ENCODE peak calls at places on chromosomes 2 and 18, in six cellular contexts. B is neural progenitor cell, U is lower lobe of right lung, F is transverse colon, D is psoas muscle, T is cardiac muscle cell. I is an unnamed sample.
A peak's percentile ranks its signal among the peaks of the same experiment; 100 is the strongest.

GRCh38 chr18:9688036-9688741 is 19.9 kb upstream of the RAB31 start:
- DNase-seq in B (no peak), U (no peak), F (no peak), D (no peak), T (peak; percentile 36), I (peak; percentile 98)

GRCh38 chr2:113407446-113408099 is 29.9 kb upstream of the ZNG1B start:
- DNase-seq in B (no peak), U (no peak), F (no peak), D (no peak), T (peak; percentile 4), I (peak; percentile 73)

GRCh38 chr2:121080013-121080772 is 204.8 kb downstream of the TFCP2L1 start:
- DNase-seq in B (peak; percentile 76), U (no peak), F (peak; percentile 58), D (no peak), T (peak; percentile 68), I (peak; percentile 41)

GRCh38 chr2:216519154-216519762 is 20.6 kb downstream of the RPL37A start:
- DNase-seq in B (peak; percentile 85), U (no peak), F (peak; percentile 72), D (no peak), T (peak; percentile 89), I (peak; percentile 74)

GRCh38 chr2:136310797-136311558 is 193.0 kb upstream of the CXCR4 start:
- DNase-seq in B (no peak), U (no peak), F (no peak), D (no peak), T (no peak), I (no peak)

GRCh38 chr2:88201811-88202169 is 31.6 kb downstream of the THNSL2 start:
- DNase-seq in B (peak; percentile 22), U (no peak), F (no peak), D (no peak), T (no peak), I (no peak)

GRCh38 chr2:68472796-68473414 is 5.5 kb downstream of the APLF start:
- DNase-seq in B (no peak), U (no peak), F (no peak), D (no peak), T (no peak), I (no peak)

GRCh38 chr2:30481323-30481800 is 34.3 kb downstream of the LCLAT1 start:
- DNase-seq in B (no peak), U (peak; percentile 63), F (peak; percentile 31), D (peak; percentile 54), T (peak; percentile 17), I (no peak)

GRCh38 chr2:178825183-178825582 is 18.0 kb upstream of the TTN start:
- DNase-seq in B (no peak), U (no peak), F (no peak), D (no peak), T (peak; percentile 29), I (peak; percentile 56)

GRCh38 chr2:190277234-190278112 is 42.2 kb downstream of the HIBCH start:
- DNase-seq in B (peak; percentile 61), U (no peak), F (peak; percentile 10), D (no peak), T (peak; percentile 70), I (peak; percentile 57)

GRCh38 chr2:176553685-176554106 is 284.5 kb downstream of the MTX2 start:
- DNase-seq in B (peak; percentile 36), U (peak; percentile 66), F (peak; percentile 68), D (peak; percentile 73), T (peak; percentile 73), I (peak; percentile 40)

GRCh38 chr2:206984206-206984605 is 44.9 kb downstream of the CPO start:
- DNase-seq in B (no peak), U (no peak), F (no peak), D (no peak), T (no peak), I (peak; percentile 18)

GRCh38 chr18:44917184-44917864 is 236.6 kb downstream of the SETBP1 start:
- DNase-seq in B (no peak), U (no peak), F (no peak), D (peak; percentile 50), T (no peak), I (no peak)

GRCh38 chr2:85920810-85921545 is 32.2 kb upstream of the ST3GAL5 start:
- DNase-seq in B (no peak), U (no peak), F (no peak), D (no peak), T (peak; percentile 67), I (peak; percentile 68)

GRCh38 chr2:151156943-151157705 is 104.5 kb downstream of the RBM43 start:
- DNase-seq in B (no peak), U (no peak), F (no peak), D (no peak), T (peak; percentile 9), I (peak; percentile 28)

GRCh38 chr18:23537274-23537673 is 34.0 kb downstream of the RMC1 start:
- DNase-seq in B (no peak), U (no peak), F (no peak), D (no peak), T (no peak), I (no peak)

GRCh38 chr18:23532848-23533247 is 29.5 kb downstream of the RMC1 start:
- DNase-seq in B (no peak), U (no peak), F (no peak), D (no peak), T (no peak), I (no peak)

GRCh38 chr18:23531912-23532311 is 28.6 kb downstream of the RMC1 start:
- DNase-seq in B (no peak), U (no peak), F (no peak), D (no peak), T (no peak), I (no peak)

GRCh38 chr18:23538040-23538439 is 34.7 kb downstream of the RMC1 start:
- DNase-seq in B (no peak), U (no peak), F (no peak), D (no peak), T (no peak), I (no peak)

GRCh38 chr18:23534276-23534675 is 31.0 kb downstream of the RMC1 start:
- DNase-seq in B (no peak), U (no peak), F (no peak), D (no peak), T (no peak), I (no peak)
- H3K36me3 ChIP-seq in B (no peaks in the 10 kb centered on the region), U (peaks cover 100% of the 10 kb centered on the region), F (peaks cover 89% of the 10 kb centered on the region), D (peaks cover 19% of the 10 kb centered on the region), T (peaks cover 50% of the 10 kb centered on the region), I (peaks cover 51% of the 10 kb centered on the region)

GRCh38 chr2:219484343-219485200 is 14.1 kb upstream of the GMPPA start:
- DNase-seq in B (peak; percentile 63), U (no peak), F (no peak), D (no peak), T (no peak), I (no peak)

GRCh38 chr2:219486424-219486959 is 12.2 kb upstream of the GMPPA start:
- DNase-seq in B (peak; percentile 70), U (no peak), F (no peak), D (no peak), T (no peak), I (no peak)

GRCh38 chr2:219485201-219485580 is 13.5 kb upstream of the GMPPA start:
- DNase-seq in B (no peak), U (no peak), F (no peak), D (no peak), T (no peak), I (no peak)

GRCh38 chr2:219482674-219483405 is 15.9 kb upstream of the GMPPA start:
- DNase-seq in B (no peak), U (no peak), F (no peak), D (peak; percentile 52), T (no peak), I (no peak)

DNA sequence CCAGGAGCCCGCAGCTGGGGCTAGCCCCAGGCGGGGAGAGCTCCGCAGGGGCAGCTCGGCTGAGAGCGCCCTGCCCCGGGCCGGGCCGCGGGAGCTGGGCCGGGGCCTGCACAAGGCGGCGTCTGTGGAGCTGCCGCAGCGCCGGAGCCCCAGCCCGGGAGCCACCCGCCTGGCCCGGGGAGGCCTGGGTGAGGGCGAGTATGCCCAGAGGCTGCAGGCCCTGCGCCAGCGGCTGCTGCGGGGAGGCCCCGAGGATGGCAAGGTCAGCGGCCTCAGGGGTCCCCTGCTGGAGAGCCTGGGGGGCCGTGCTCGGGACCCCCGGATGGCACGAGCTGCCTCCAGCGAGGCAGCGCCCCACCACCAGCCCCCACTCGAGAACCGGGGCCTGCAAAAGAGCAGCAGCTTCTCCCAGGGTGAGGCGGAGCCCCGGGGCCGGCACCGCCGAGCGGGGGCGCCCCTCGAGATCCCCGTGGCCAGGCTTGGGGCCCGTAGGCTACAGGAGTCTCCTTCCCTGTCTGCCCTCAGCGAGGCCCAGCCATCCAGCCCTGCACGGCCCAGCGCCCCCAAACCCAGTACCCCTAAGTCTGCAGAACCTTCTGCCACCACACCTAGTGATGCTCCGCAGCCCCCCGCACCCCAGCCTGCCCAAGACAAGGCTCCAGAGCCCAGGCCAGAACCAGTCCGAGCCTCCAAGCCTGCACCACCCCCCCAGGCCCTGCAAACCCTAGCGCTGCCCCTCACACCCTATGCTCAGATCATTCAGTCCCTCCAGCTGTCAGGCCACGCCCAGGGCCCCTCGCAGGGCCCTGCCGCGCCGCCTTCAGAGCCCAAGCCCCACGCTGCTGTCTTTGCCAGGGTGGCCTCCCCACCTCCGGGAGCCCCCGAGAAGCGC is 15.0 kb upstream of the GMPPA start:
- DNase-seq in B (peak; percentile 26), U (no peak), F (no peak), D (peak; percentile 47), T (no peak), I (no peak)
- H3K27me3 ChIP-seq in B (peaks cover 71% of the 10 kb centered on the region), U (peaks cover 71% of the 10 kb centered on the region), F (peaks cover 56% of the 10 kb centered on the region), D (no peaks in the 10 kb centered on the region), T (peaks cover 5% of the 10 kb centered on the region), I (peaks cover 33% of the 10 kb centered on the region)

GRCh38 chr2:209824391-209824790 is 52.8 kb downstream of the UNC80 start:
- DNase-seq in B (no peak), U (no peak), F (no peak), D (no peak), T (no peak), I (no peak)

GRCh38 chr2:209818939-209819338 is 47.3 kb downstream of the UNC80 start:
- DNase-seq in B (no peak), U (no peak), F (no peak), D (no peak), T (no peak), I (no peak)

GRCh38 chr2:209817818-209818420 is 46.3 kb downstream of the UNC80 start:
- DNase-seq in B (peak; percentile 51), U (no peak), F (no peak), D (no peak), T (no peak), I (no peak)

GRCh38 chr2:209823484-209823883 is 51.9 kb downstream of the UNC80 start:
- DNase-seq in B (no peak), U (no peak), F (no peak), D (no peak), T (no peak), I (no peak)
- H3K4me3 ChIP-seq in B (no peak overlapping the region), U (no peak overlapping the region), F (no peak overlapping the region), D (no peak overlapping the region), T (no peak overlapping the region), I (no peak overlapping the region)

DNA sequence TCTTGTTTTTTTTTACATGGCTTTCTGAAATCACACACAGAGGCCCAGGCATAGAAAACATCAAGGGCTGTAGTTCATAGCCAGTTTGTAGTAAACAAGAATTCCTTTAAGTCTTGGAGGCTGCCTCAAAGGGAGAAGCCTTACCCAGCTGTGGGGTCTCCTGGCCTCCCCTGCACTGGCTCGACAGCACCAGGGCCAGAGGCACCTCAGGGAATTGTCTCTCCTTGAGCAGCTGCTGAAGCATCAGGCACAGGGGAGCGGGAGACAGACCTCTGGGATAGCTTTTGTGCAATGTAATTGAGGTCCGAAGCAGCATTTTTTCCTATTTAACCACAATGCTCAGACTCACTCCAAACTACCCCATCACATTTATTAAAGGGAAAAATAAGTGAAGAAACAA is 209.1 kb downstream of the HRH4 start:
- DNase-seq in B (peak; percentile 15), U (no peak), F (no peak), D (no peak), T (no peak), I (no peak)
- H3K36me3 ChIP-seq in B (no peaks in the 10 kb centered on the region), U (no peaks in the 10 kb centered on the region), F (no peaks in the 10 kb centered on the region), D (no peaks in the 10 kb centered on the region), T (no peaks in the 10 kb centered on the region), I (no peaks in the 10 kb centered on the region)

I was measured in bronchial epithelial cell.